ENCODE peak calls at places on chromosome 17, in four cellular contexts. Z is CD8-positive, alpha-beta memory T cell; Q is endothelial cell; H is activated CD8-positive, alpha-beta memory T cell treated with anti-CD3 and anti-CD28 coated beads for 48 hours. X is an unnamed sample.

GRCh38 chr17:59753522-59754467 is 46.3 kb downstream of the VMP1 start:
- DNase-seq in Z (peak), Q (no peak), H (no peak), X (no peak)

GRCh38 chr17:33508215-33508614 is 215.1 kb upstream of the ASIC2 start:
- DNase-seq in Z (no peak), Q (no peak), H (no peak), X (no peak)

GRCh38 chr17:77478899-77479298 is 338.1 kb downstream of the SEC14L1 start:
- DNase-seq in Z (no peak), Q (no peak), H (no peak), X (no peak)

GRCh38 chr17:37182786-37183185 is 193.0 kb upstream of the C17orf78 start:
- DNase-seq in Z (no peak), Q (no peak), H (no peak), X (no peak)

GRCh38 chr17:66677201-66677981 is 157.5 kb upstream of the CACNG5 start:
- DNase-seq in Z (no peak), Q (no peak), H (no peak), X (no peak)

GRCh38 chr17:3667366-3668278 is 756 bp downstream of the TAX1BP3 start:
- DNase-seq in Z (no peak), Q (peak), H (no peak), X (peak)

GRCh38 chr17:74493381-74493833 is 27.0 kb downstream of the CD300A start:
- DNase-seq in Z (peak), Q (peak), H (no peak), X (peak)

GRCh38 chr17:76273923-76274558 is 8.9 kb downstream of the UBALD2 start:
- DNase-seq in Z (no peak), Q (no peak), H (no peak), X (no peak)

GRCh38 chr17:5592382-5592781 is 8.1 kb upstream of the NLRP1 start:
- DNase-seq in Z (peak), Q (no peak), H (no peak), X (no peak)

GRCh38 chr17:78114831-78115723 is 13.5 kb downstream of the TMC6 start:
- DNase-seq in Z (no peak), Q (no peak), H (no peak), X (no peak)

GRCh38 chr17:80698297-80698696 is 153.7 kb downstream of the RPTOR start:
- DNase-seq in Z (no peak), Q (no peak), H (no peak), X (no peak)

GRCh38 chr17:41547378-41547841 is 19.3 kb upstream of the KRT19 start:
- DNase-seq in Z (no peak), Q (no peak), H (no peak), X (no peak)

GRCh38 chr17:81348097-81349055 is 46.9 kb upstream of the BAHCC1 start:
- DNase-seq in Z (no peak), Q (no peak), H (no peak), X (no peak)

GRCh38 chr17:60565233-60565632 is 34.8 kb upstream of the PPM1D start:
- DNase-seq in Z (no peak), Q (no peak), H (no peak), X (no peak)

GRCh38 chr17:82023447-82024241 is 539 bp downstream of the LRRC45 start:
- DNase-seq in Z (peak), Q (peak), H (no peak), X (no peak)